ENCODE peak calls at places on chromosome 9, in six cellular contexts. U is SK-N-SH, T is heart right ventricle, A is right atrium auricular region, S is body of pancreas, P is Peyer's patch. I is an unnamed sample.

GRCh38 chr9:136759436-136760325 is 1.6 kb upstream of the LCN8 start:
- DNase-seq in U (no peak), T (no peak), A (no peak), S (no peak), P (no peak), I (no peak)

GRCh38 chr9:125904155-125904841 is 157.1 kb downstream of the PBX3 start:
- DNase-seq in U (no peak), T (no peak), A (no peak), S (no peak), P (no peak), I (peak; percentile 18)

GRCh38 chr9:130530932-130531331 is 48.4 kb upstream of the FUBP3 start:
- DNase-seq in U (no peak), T (peak; percentile 63), A (peak; percentile 65), S (peak; percentile 29), P (no peak), I (no peak)

GRCh38 chr9:138103824-138104206 is 226.2 kb downstream of the CACNA1B start:
- DNase-seq in U (no peak), T (no peak), A (peak; percentile 40), S (no peak), P (peak; percentile 22), I (no peak)

GRCh38 chr9:121609845-121610637 is 41.4 kb upstream of the DAB2IP start:
- DNase-seq in U (no peak), T (peak; percentile 54), A (peak; percentile 67), S (peak; percentile 95), P (no peak), I (peak; percentile 50)

GRCh38 chr9:83138422-83139135 is 75.6 kb upstream of the RASEF start:
- DNase-seq in U (no peak), T (no peak), A (no peak), S (no peak), P (no peak), I (peak; percentile 30)

GRCh38 chr9:106717686-106718085 is 145.3 kb upstream of the ZNF462 start:
- DNase-seq in U (no peak), T (no peak), A (no peak), S (no peak), P (no peak), I (no peak)

GRCh38 chr9:93326056-93326455 is 125.4 kb upstream of the FAM120A start:
- DNase-seq in U (no peak), T (no peak), A (no peak), S (no peak), P (no peak), I (no peak)

GRCh38 chr9:4678679-4679267 is 596 bp upstream of the CDC37L1 start:
- DNase-seq in U (peak; percentile 28), T (no peak), A (no peak), S (no peak), P (no peak), I (peak; percentile 48)

GRCh38 chr9:89435315-89435823 is 62.5 kb downstream of the SEMA4D start:
- DNase-seq in U (no peak), T (no peak), A (no peak), S (peak; percentile 79), P (peak; percentile 91), I (peak; percentile 95)

GRCh38 chr9:9469271-9469670 is 1143.5 kb downstream of the PTPRD start:
- DNase-seq in U (no peak), T (no peak), A (no peak), S (no peak), P (no peak), I (no peak)

GRCh38 chr9:93154293-93154903 is 20.3 kb upstream of the NINJ1 start:
- DNase-seq in U (peak; percentile 80), T (no peak), A (no peak), S (no peak), P (no peak), I (peak; percentile 44)

GRCh38 chr9:113876806-113877236 is 712 bp downstream of the ZNF618 start:
- DNase-seq in U (no peak), T (no peak), A (no peak), S (no peak), P (no peak), I (no peak)

GRCh38 chr9:21852751-21853150 is 50.3 kb downstream of the MTAP start:
- DNase-seq in U (no peak), T (no peak), A (no peak), S (no peak), P (no peak), I (peak; percentile 80)

GRCh38 chr9:89080193-89080592 is 88.9 kb downstream of the S1PR3 start:
- DNase-seq in U (no peak), T (peak; percentile 47), A (peak; percentile 79), S (peak; percentile 19), P (peak; percentile 58), I (no peak)

GRCh38 chr9:38683336-38683735 is 36.6 kb downstream of the FAM240B start:
- DNase-seq in U (no peak), T (no peak), A (no peak), S (no peak), P (no peak), I (no peak)

GRCh38 chr9:70683841-70684240 is 269.4 kb upstream of the KLF9 start:
- DNase-seq in U (no peak), T (no peak), A (no peak), S (no peak), P (no peak), I (no peak)

GRCh38 chr9:18184034-18184800 is 289.7 kb upstream of the ADAMTSL1 start:
- DNase-seq in U (no peak), T (no peak), A (no peak), S (peak; percentile 27), P (peak; percentile 46), I (peak; percentile 95)

GRCh38 chr9:75885652-75886051 is 4.8 kb upstream of the PCSK5 start:
- DNase-seq in U (no peak), T (no peak), A (no peak), S (no peak), P (no peak), I (no peak)

GRCh38 chr9:127067603-127068220 is 54.7 kb downstream of the ANGPTL2 start:
- DNase-seq in U (no peak), T (no peak), A (no peak), S (no peak), P (no peak), I (peak; percentile 9)

GRCh38 chr9:116800885-116801284 is 113.8 kb downstream of the TRIM32 start:
- DNase-seq in U (no peak), T (no peak), A (no peak), S (no peak), P (no peak), I (no peak)

GRCh38 chr9:20562051-20562450 is 60.2 kb downstream of the MLLT3 start:
- DNase-seq in U (no peak), T (no peak), A (no peak), S (no peak), P (no peak), I (no peak)

DNA sequence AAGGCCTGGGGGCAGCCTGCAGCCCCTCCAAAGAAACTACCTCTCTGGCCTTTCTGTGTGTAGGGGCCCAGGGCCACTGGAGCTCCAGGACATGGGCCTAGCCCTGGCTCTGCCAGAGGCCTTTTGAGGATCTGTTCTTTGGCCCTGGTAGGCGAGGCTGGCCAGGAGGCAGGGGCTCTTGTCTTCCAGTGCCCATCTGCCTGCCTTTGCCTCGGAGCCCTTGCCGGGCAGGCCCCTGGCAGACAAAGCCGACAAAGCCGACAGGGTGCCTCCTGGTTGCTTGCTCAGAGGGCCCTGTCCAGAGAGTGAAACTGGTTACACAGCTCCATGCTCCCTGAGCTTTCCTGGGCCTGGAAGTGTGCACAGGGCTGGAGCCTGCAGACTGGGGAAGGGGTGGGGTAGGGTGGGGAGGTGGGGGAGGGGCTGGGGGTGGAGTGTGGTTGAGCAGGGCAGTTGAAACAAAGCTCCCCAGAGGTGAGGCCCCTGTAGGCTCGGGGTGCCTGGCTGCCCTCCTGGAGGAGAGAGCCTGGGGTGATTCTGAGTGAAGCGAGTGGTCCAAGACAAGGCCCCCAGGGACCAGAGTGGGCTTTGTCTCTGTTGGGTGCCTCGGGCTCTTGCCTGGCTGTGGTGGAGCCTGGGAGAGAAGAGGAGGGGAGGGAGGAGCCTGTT is 29.3 kb downstream of the PTPA start:
- DNase-seq in U (peak; percentile 68), T (peak; percentile 46), A (peak; percentile 68), S (peak; percentile 68), P (peak; percentile 65), I (peak; percentile 45)
- H3K4me3 ChIP-seq in U (peak overlapping the region; percentile 53), T (peak overlapping the region; percentile 53), A (peak overlapping the region; percentile 46), S (no peak overlapping the region), P (peak overlapping the region; percentile 22), I (peak overlapping the region; percentile 7)

GRCh38 chr9:134413890-134414731 is 87.9 kb downstream of the RXRA start:
- DNase-seq in U (peak; percentile 76), T (peak; percentile 76), A (peak; percentile 81), S (peak; percentile 50), P (no peak), I (no peak)
- H3K4me1 ChIP-seq in U (peaks cover 22% of the 10 kb centered on the region), T (peaks cover 77% of the 10 kb centered on the region), A (no peaks in the 10 kb centered on the region), S (peaks cover 16% of the 10 kb centered on the region), P (no peaks in the 10 kb centered on the region), I (no peaks in the 10 kb centered on the region)

GRCh38 chr9:94920439-94920951 is 194.0 kb downstream of the AOPEP start:
- DNase-seq in U (no peak), T (peak; percentile 55), A (peak; percentile 78), S (no peak), P (no peak), I (no peak)

GRCh38 chr9:94922691-94923107 is 196.2 kb downstream of the AOPEP start:
- DNase-seq in U (no peak), T (no peak), A (peak; percentile 78), S (no peak), P (no peak), I (no peak)

GRCh38 chr9:94922098-94922607 is 195.7 kb downstream of the AOPEP start:
- DNase-seq in U (no peak), T (no peak), A (peak; percentile 75), S (peak; percentile 64), P (peak; percentile 55), I (no peak)

GRCh38 chr9:94921072-94921471 is 194.6 kb downstream of the AOPEP start:
- DNase-seq in U (no peak), T (no peak), A (no peak), S (peak; percentile 32), P (no peak), I (no peak)

GRCh38 chr9:94921656-94922055 is 195.2 kb downstream of the AOPEP start:
- DNase-seq in U (no peak), T (no peak), A (no peak), S (no peak), P (no peak), I (no peak)
- H3K27ac ChIP-seq in U (peak overlapping the region; percentile 97), T (peak overlapping the region; percentile 84), A (peak overlapping the region; percentile 71), S (peak overlapping the region; percentile 14), P (peak overlapping the region; percentile 79), I (peak overlapping the region; percentile 81)

GRCh38 chr9:134942011-134942410 is 24.3 kb upstream of the FCN1 start:
- DNase-seq in U (no peak), T (no peak), A (no peak), S (no peak), P (no peak), I (no peak)
- H3K4me3 ChIP-seq in U (no peak overlapping the region), T (no peak overlapping the region), A (no peak overlapping the region), S (no peak overlapping the region), P (no peak overlapping the region), I (no peak overlapping the region)

DNA sequence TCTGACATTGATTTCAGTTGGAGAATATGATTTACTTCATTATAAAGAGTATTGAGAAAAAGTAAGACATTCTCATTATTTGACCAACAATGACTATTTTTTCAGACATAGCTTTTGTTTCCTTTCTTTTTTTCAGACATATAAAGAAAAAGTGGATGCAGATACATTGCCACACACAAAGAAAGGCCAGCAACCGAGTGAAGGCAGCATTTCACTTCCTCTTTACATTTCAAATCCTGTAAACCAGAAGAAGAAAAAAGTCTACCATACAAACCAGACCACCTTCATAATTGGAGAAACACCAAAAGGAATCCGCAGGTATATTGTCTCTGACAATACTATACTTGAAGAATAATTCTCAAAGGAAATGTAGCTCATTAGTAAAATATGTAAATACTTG is 128.9 kb downstream of the ERCC6L2 start:
- DNase-seq in U (no peak), T (no peak), A (no peak), S (no peak), P (no peak), I (no peak)
- H3K4me1 ChIP-seq in U (no peaks in the 10 kb centered on the region), T (no peaks in the 10 kb centered on the region), A (no peaks in the 10 kb centered on the region), S (no peaks in the 10 kb centered on the region), P (no peaks in the 10 kb centered on the region), I (no peaks in the 10 kb centered on the region)